ENCODE peak calls at places on chromosome 4, in nine cellular contexts. One of them, this sample, is unnamed.
A peak's percentile ranks its signal among the peaks of the same experiment; 100 is the strongest.

GRCh38 chr4:145840162-145840768 is 98.4 kb downstream of the ZNF827 start:
- DNase-seq in prostate gland: no peak
- DNase-seq in astrocyte: peak; percentile 32
- DNase-seq in brain microvascular endothelial cell: peak; percentile 37
- DNase-seq in stomach: no peak
- DNase-seq in cardiac muscle cell: peak; percentile 67
- DNase-seq in lung: no peak
- DNase-seq in upper lobe of right lung: no peak
- DNase-seq in CD8-positive, alpha-beta T cell: no peak
- DNase-seq in this sample: peak; percentile 17

GRCh38 chr4:141027421-141027820 is 105.8 kb downstream of the RNF150 start:
- DNase-seq in CD8-positive, alpha-beta T cell: no peak
- DNase-seq in cardiac muscle cell: peak; percentile 8
- DNase-seq in lung: peak; percentile 32
- DNase-seq in astrocyte: peak; percentile 47
- DNase-seq in upper lobe of right lung: no peak
- DNase-seq in stomach: no peak
- DNase-seq in prostate gland: peak; percentile 15
- DNase-seq in brain microvascular endothelial cell: no peak
- DNase-seq in this sample: no peak

GRCh38 chr4:91359714-91360051 is 944.1 kb upstream of the GRID2 start:
- DNase-seq in prostate gland: no peak
- DNase-seq in stomach: no peak
- DNase-seq in lung: no peak
- DNase-seq in upper lobe of right lung: no peak
- DNase-seq in brain microvascular endothelial cell: no peak
- DNase-seq in astrocyte: no peak
- DNase-seq in cardiac muscle cell: no peak
- DNase-seq in CD8-positive, alpha-beta T cell: no peak
- DNase-seq in this sample: no peak

GRCh38 chr4:3035249-3035648 is 39.1 kb downstream of the HTT-AS start:
- DNase-seq in cardiac muscle cell: no peak
- DNase-seq in prostate gland: no peak
- DNase-seq in lung: no peak
- DNase-seq in stomach: no peak
- DNase-seq in upper lobe of right lung: no peak
- DNase-seq in CD8-positive, alpha-beta T cell: no peak
- DNase-seq in astrocyte: no peak
- DNase-seq in brain microvascular endothelial cell: no peak
- DNase-seq in this sample: no peak

GRCh38 chr4:149584703-149585102 is 230.9 kb downstream of the IQCM start:
- DNase-seq in cardiac muscle cell: no peak
- DNase-seq in CD8-positive, alpha-beta T cell: no peak
- DNase-seq in astrocyte: peak; percentile 61
- DNase-seq in prostate gland: no peak
- DNase-seq in brain microvascular endothelial cell: no peak
- DNase-seq in stomach: no peak
- DNase-seq in upper lobe of right lung: no peak
- DNase-seq in lung: no peak
- DNase-seq in this sample: no peak

GRCh38 chr4:69849969-69850368 is 10.0 kb downstream of the SULT1E1 start:
- DNase-seq in CD8-positive, alpha-beta T cell: no peak
- DNase-seq in upper lobe of right lung: no peak
- DNase-seq in astrocyte: no peak
- DNase-seq in prostate gland: no peak
- DNase-seq in cardiac muscle cell: no peak
- DNase-seq in stomach: no peak
- DNase-seq in brain microvascular endothelial cell: no peak
- DNase-seq in lung: no peak
- DNase-seq in this sample: no peak

GRCh38 chr4:48268956-48269860 is at the start of gene TEC:
- DNase-seq in upper lobe of right lung: peak; percentile 87
- DNase-seq in lung: peak; percentile 70
- DNase-seq in prostate gland: peak; percentile 7
- DNase-seq in brain microvascular endothelial cell: no peak
- DNase-seq in astrocyte: no peak
- DNase-seq in cardiac muscle cell: no peak
- DNase-seq in CD8-positive, alpha-beta T cell: no peak
- DNase-seq in stomach: peak; percentile 56
- DNase-seq in this sample: no peak

GRCh38 chr4:169795585-169795984 is 37.8 kb upstream of the HPF1 start:
- DNase-seq in astrocyte: peak; percentile 68
- DNase-seq in upper lobe of right lung: no peak
- DNase-seq in lung: no peak
- DNase-seq in CD8-positive, alpha-beta T cell: no peak
- DNase-seq in brain microvascular endothelial cell: no peak
- DNase-seq in stomach: no peak
- DNase-seq in cardiac muscle cell: no peak
- DNase-seq in prostate gland: no peak
- DNase-seq in this sample: peak; percentile 36

GRCh38 chr4:176726803-176727202 is 65.9 kb downstream of the VEGFC start:
- DNase-seq in lung: no peak
- DNase-seq in CD8-positive, alpha-beta T cell: no peak
- DNase-seq in brain microvascular endothelial cell: peak; percentile 36
- DNase-seq in stomach: no peak
- DNase-seq in cardiac muscle cell: peak; percentile 25
- DNase-seq in upper lobe of right lung: no peak
- DNase-seq in prostate gland: no peak
- DNase-seq in astrocyte: peak; percentile 37
- DNase-seq in this sample: no peak

DNA sequence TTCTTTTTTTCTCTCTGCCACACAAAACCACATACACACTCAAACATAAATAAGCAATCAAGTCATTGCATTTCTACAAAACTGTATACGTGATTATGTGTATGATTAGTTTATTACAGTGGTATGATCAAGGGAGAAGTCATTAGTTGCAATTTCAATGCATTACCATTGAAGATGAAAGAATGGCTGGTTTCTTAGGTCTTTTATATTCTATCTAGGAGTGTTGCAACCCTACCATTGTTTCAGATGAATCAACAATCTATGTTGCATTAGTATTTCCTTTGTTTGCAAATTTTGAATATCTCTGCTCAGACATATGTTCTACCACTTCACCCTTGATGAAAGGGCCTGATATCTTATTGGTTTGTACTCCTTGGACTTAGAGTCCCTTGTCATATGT is 6.9 kb downstream of the ANXA3 start:
- DNase-seq in stomach: no peak
- DNase-seq in lung: no peak
- DNase-seq in astrocyte: peak; percentile 30
- DNase-seq in CD8-positive, alpha-beta T cell: no peak
- DNase-seq in cardiac muscle cell: peak; percentile 65
- DNase-seq in upper lobe of right lung: no peak
- DNase-seq in brain microvascular endothelial cell: no peak
- DNase-seq in prostate gland: no peak
- DNase-seq in this sample: peak; percentile 56
- H3K27ac ChIP-seq in stomach: peak overlapping the region; percentile 73
- H3K27ac ChIP-seq in lung: no peak overlapping the region
- H3K27ac ChIP-seq in astrocyte: no peak overlapping the region
- H3K27ac ChIP-seq in CD8-positive, alpha-beta T cell: no peak overlapping the region
- H3K27ac ChIP-seq in cardiac muscle cell: no peak overlapping the region
- H3K27ac ChIP-seq in upper lobe of right lung: no peak overlapping the region
- H3K27ac ChIP-seq in brain microvascular endothelial cell: no peak overlapping the region
- H3K27ac ChIP-seq in prostate gland: no peak overlapping the region
- H3K27ac ChIP-seq in this sample: peak overlapping the region; percentile 62

DNA sequence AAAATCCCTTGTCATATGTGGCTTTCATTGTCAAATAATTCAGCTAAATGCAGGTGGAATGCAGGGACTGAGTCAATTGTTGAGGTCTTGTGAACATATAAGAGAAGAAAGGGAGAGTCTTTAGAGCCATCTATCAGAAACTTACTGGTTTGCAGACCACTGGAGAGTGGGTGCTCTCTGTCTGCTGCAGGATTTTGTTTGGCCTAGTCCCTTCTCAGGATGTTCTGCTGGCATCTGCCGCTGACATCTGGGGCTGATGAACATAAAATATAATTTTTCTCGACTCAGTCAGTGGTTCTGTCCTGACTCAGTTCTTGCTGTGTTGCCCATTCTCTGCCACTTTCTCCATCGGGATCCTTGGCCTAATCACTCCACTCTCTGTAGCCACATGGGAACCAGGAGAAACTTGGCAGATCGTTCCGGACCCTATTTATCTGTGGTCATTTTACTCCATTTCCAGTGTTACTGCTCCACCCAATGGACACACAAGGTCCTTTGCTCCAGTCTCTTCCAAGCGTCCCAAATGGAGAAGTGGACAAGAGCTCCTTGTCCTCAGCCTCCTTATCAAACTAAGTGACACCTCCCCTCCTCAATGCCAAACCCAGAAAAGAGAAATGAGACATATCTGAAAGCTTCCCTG is 436.2 kb downstream of the FAT4 start:
- DNase-seq in upper lobe of right lung: no peak
- DNase-seq in lung: no peak
- DNase-seq in CD8-positive, alpha-beta T cell: no peak
- DNase-seq in stomach: no peak
- DNase-seq in cardiac muscle cell: peak; percentile 85
- DNase-seq in prostate gland: no peak
- DNase-seq in brain microvascular endothelial cell: peak; percentile 65
- DNase-seq in astrocyte: peak; percentile 25
- DNase-seq in this sample: no peak
- TF ChIP-seq CTCF in upper lobe of right lung: peak; percentile 49
- TF ChIP-seq CTCF in lung: peak; percentile 28
- TF ChIP-seq CTCF in CD8-positive, alpha-beta T cell: no peak
- TF ChIP-seq CTCF in stomach: no peak
- TF ChIP-seq CTCF in cardiac muscle cell: peak; percentile 58
- TF ChIP-seq CTCF in prostate gland: peak; percentile 6
- TF ChIP-seq CTCF in brain microvascular endothelial cell: peak; percentile 70
- TF ChIP-seq CTCF in astrocyte: peak; percentile 36
- TF ChIP-seq CTCF in this sample: no peak

GRCh38 chr4:24322986-24323385 is 261.4 kb downstream of the DHX15 start:
- DNase-seq in prostate gland: no peak
- DNase-seq in upper lobe of right lung: no peak
- DNase-seq in CD8-positive, alpha-beta T cell: no peak
- DNase-seq in brain microvascular endothelial cell: no peak
- DNase-seq in astrocyte: peak; percentile 58
- DNase-seq in stomach: no peak
- DNase-seq in cardiac muscle cell: no peak
- DNase-seq in lung: no peak
- DNase-seq in this sample: peak; percentile 56

GRCh38 chr4:24321151-24321550 is 263.2 kb downstream of the DHX15 start:
- DNase-seq in cardiac muscle cell: peak; percentile 3
- DNase-seq in astrocyte: peak; percentile 90
- DNase-seq in CD8-positive, alpha-beta T cell: no peak
- DNase-seq in prostate gland: no peak
- DNase-seq in brain microvascular endothelial cell: no peak
- DNase-seq in stomach: no peak
- DNase-seq in lung: no peak
- DNase-seq in upper lobe of right lung: no peak
- DNase-seq in this sample: peak; percentile 93

GRCh38 chr4:24322517-24322916 is 261.8 kb downstream of the DHX15 start:
- DNase-seq in lung: no peak
- DNase-seq in stomach: no peak
- DNase-seq in prostate gland: no peak
- DNase-seq in astrocyte: peak; percentile 76
- DNase-seq in upper lobe of right lung: no peak
- DNase-seq in CD8-positive, alpha-beta T cell: no peak
- DNase-seq in brain microvascular endothelial cell: no peak
- DNase-seq in cardiac muscle cell: no peak
- DNase-seq in this sample: peak; percentile 14

DNA sequence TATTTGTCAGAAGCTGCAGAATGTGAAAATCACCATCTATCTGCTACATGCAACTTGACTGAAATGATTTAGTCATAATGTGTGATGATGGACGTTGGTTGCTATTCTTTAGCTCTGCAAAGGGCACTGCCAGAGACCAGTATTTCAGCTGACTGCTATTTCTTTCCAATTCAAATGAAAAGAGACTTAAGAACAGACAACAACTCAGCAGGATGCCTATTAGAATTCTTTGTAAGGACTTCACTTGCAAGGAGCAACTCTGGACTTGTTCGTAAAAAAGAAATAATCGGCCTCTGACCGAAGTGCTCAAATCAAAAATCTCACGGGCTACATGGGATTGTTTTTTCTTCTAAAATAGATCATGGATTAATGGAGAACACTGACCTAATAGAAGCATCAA is 262.7 kb downstream of the DHX15 start:
- DNase-seq in CD8-positive, alpha-beta T cell: no peak
- DNase-seq in brain microvascular endothelial cell: no peak
- DNase-seq in astrocyte: no peak
- DNase-seq in lung: no peak
- DNase-seq in stomach: no peak
- DNase-seq in cardiac muscle cell: no peak
- DNase-seq in prostate gland: no peak
- DNase-seq in upper lobe of right lung: no peak
- DNase-seq in this sample: no peak
- H3K27ac ChIP-seq in CD8-positive, alpha-beta T cell: no peak overlapping the region
- H3K27ac ChIP-seq in brain microvascular endothelial cell: no peak overlapping the region
- H3K27ac ChIP-seq in astrocyte: peak overlapping the region; percentile 70
- H3K27ac ChIP-seq in lung: no peak overlapping the region
- H3K27ac ChIP-seq in stomach: no peak overlapping the region
- H3K27ac ChIP-seq in cardiac muscle cell: no peak overlapping the region
- H3K27ac ChIP-seq in prostate gland: no peak overlapping the region
- H3K27ac ChIP-seq in upper lobe of right lung: no peak overlapping the region
- H3K27ac ChIP-seq in this sample: peak overlapping the region; percentile 88

GRCh38 chr4:120406960-120407359 is 340.3 kb upstream of the MAD2L1 start:
- DNase-seq in prostate gland: no peak
- DNase-seq in stomach: no peak
- DNase-seq in astrocyte: no peak
- DNase-seq in brain microvascular endothelial cell: no peak
- DNase-seq in upper lobe of right lung: no peak
- DNase-seq in lung: no peak
- DNase-seq in CD8-positive, alpha-beta T cell: no peak
- DNase-seq in cardiac muscle cell: no peak
- DNase-seq in this sample: no peak
- TF ChIP-seq CTCF in prostate gland: no peak
- TF ChIP-seq CTCF in stomach: no peak
- TF ChIP-seq CTCF in astrocyte: no peak
- TF ChIP-seq CTCF in brain microvascular endothelial cell: no peak
- TF ChIP-seq CTCF in upper lobe of right lung: no peak
- TF ChIP-seq CTCF in lung: no peak
- TF ChIP-seq CTCF in CD8-positive, alpha-beta T cell: no peak
- TF ChIP-seq CTCF in cardiac muscle cell: no peak
- TF ChIP-seq CTCF in this sample: no peak

GRCh38 chr4:78779280-78779679 is 3.1 kb downstream of the BMP2K start:
- DNase-seq in CD8-positive, alpha-beta T cell: no peak
- DNase-seq in lung: no peak
- DNase-seq in upper lobe of right lung: no peak
- DNase-seq in cardiac muscle cell: no peak
- DNase-seq in astrocyte: peak; percentile 45
- DNase-seq in stomach: no peak
- DNase-seq in prostate gland: no peak
- DNase-seq in brain microvascular endothelial cell: no peak
- DNase-seq in this sample: no peak
- H3K27ac ChIP-seq in CD8-positive, alpha-beta T cell: no peak overlapping the region
- H3K27ac ChIP-seq in lung: peak overlapping the region; percentile 16
- H3K27ac ChIP-seq in upper lobe of right lung: no peak overlapping the region
- H3K27ac ChIP-seq in cardiac muscle cell: no peak overlapping the region
- H3K27ac ChIP-seq in astrocyte: no peak overlapping the region
- H3K27ac ChIP-seq in stomach: no peak overlapping the region
- H3K27ac ChIP-seq in prostate gland: no peak overlapping the region
- H3K27ac ChIP-seq in brain microvascular endothelial cell: no peak overlapping the region
- H3K27ac ChIP-seq in this sample: no peak overlapping the region

GRCh38 chr4:17447675-17448298 is 64.1 kb downstream of the QDPR start:
- DNase-seq in upper lobe of right lung: no peak
- DNase-seq in cardiac muscle cell: peak; percentile 89
- DNase-seq in brain microvascular endothelial cell: peak; percentile 82
- DNase-seq in CD8-positive, alpha-beta T cell: peak; percentile 57
- DNase-seq in astrocyte: peak; percentile 73
- DNase-seq in lung: peak; percentile 35
- DNase-seq in prostate gland: peak; percentile 36
- DNase-seq in stomach: peak; percentile 33
- DNase-seq in this sample: peak; percentile 66
- TF ChIP-seq CTCF in upper lobe of right lung: peak; percentile 72
- TF ChIP-seq CTCF in cardiac muscle cell: peak; percentile 81
- TF ChIP-seq CTCF in brain microvascular endothelial cell: peak; percentile 80
- TF ChIP-seq CTCF in CD8-positive, alpha-beta T cell: peak; percentile 71
- TF ChIP-seq CTCF in astrocyte: peak; percentile 76
- TF ChIP-seq CTCF in lung: peak; percentile 48
- TF ChIP-seq CTCF in prostate gland: peak; percentile 59
- TF ChIP-seq CTCF in stomach: peak; percentile 37
- TF ChIP-seq CTCF in this sample: peak; percentile 79

GRCh38 chr4:159017323-159018036 is 85.4 kb upstream of the RAPGEF2 start:
- DNase-seq in CD8-positive, alpha-beta T cell: no peak
- DNase-seq in astrocyte: no peak
- DNase-seq in upper lobe of right lung: no peak
- DNase-seq in lung: no peak
- DNase-seq in stomach: no peak
- DNase-seq in brain microvascular endothelial cell: no peak
- DNase-seq in cardiac muscle cell: no peak
- DNase-seq in prostate gland: no peak
- DNase-seq in this sample: no peak
- H3K27ac ChIP-seq in CD8-positive, alpha-beta T cell: no peak overlapping the region
- H3K27ac ChIP-seq in astrocyte: no peak overlapping the region
- H3K27ac ChIP-seq in upper lobe of right lung: no peak overlapping the region
- H3K27ac ChIP-seq in lung: no peak overlapping the region
- H3K27ac ChIP-seq in stomach: no peak overlapping the region
- H3K27ac ChIP-seq in brain microvascular endothelial cell: no peak overlapping the region
- H3K27ac ChIP-seq in cardiac muscle cell: no peak overlapping the region
- H3K27ac ChIP-seq in prostate gland: no peak overlapping the region
- H3K27ac ChIP-seq in this sample: no peak overlapping the region